ENCODE peak calls at places on chromosomes 13 and 19, in five cellular contexts. C, R, L, J and M are unnamed samples. For H3K36me3, the result is how much of the 10 kb centered on the place peaks cover.

GRCh38 chr13:71751074-71751473 is 115.9 kb downstream of the DACH1 start:
- DNase-seq in C (no peak), R (no peak), L (no peak), J (no peak), M (no peak)

GRCh38 chr13:106986033-106986484 is 418.1 kb upstream of the ARGLU1 start:
- DNase-seq in C (peak), R (no peak), L (no peak), J (no peak), M (no peak)

GRCh38 chr13:72556945-72557344 is 170.5 kb downstream of the MZT1 start:
- DNase-seq in C (no peak), R (peak), L (no peak), J (no peak), M (no peak)

GRCh38 chr19:4575978-4576933 is 16.8 kb upstream of the SEMA6B start:
- DNase-seq in C (peak), R (no peak), L (peak), J (no peak), M (peak)

GRCh38 chr19:18488838-18489626 is 32.8 kb downstream of the ELL start:
- DNase-seq in C (no peak), R (no peak), L (no peak), J (no peak), M (no peak)

GRCh38 chr19:4516199-4516938 is 1.9 kb downstream of the PLIN4 start:
- DNase-seq in C (no peak), R (no peak), L (no peak), J (no peak), M (no peak)

GRCh38 chr13:76775031-76775740 is 111.0 kb downstream of the KCTD12 start:
- DNase-seq in C (no peak), R (no peak), L (no peak), J (no peak), M (no peak)

GRCh38 chr13:112839347-112840105 is 129.5 kb upstream of the MCF2L start:
- DNase-seq in C (peak), R (no peak), L (no peak), J (no peak), M (no peak)

GRCh38 chr19:21519488-21519887 is 14.1 kb downstream of the ZNF429 start:
- DNase-seq in C (no peak), R (no peak), L (no peak), J (no peak), M (no peak)

GRCh38 chr19:30367001-30367400 is 5.2 kb upstream of the ZNF536 start:
- DNase-seq in C (no peak), R (no peak), L (no peak), J (no peak), M (no peak)

GRCh38 chr13:108561152-108561551 is 68.3 kb upstream of the MYO16 start:
- DNase-seq in C (no peak), R (no peak), L (no peak), J (no peak), M (peak)

GRCh38 chr13:60959427-60959826 is 456.2 kb downstream of the PCDH20 start:
- DNase-seq in C (no peak), R (no peak), L (no peak), J (no peak), M (no peak)

GRCh38 chr13:44088911-44089851 is 209.5 kb downstream of the LACC1 start:
- DNase-seq in C (no peak), R (peak), L (no peak), J (no peak), M (no peak)

GRCh38 chr13:27139565-27139964 is 32.0 kb downstream of the USP12 start:
- DNase-seq in C (no peak), R (peak), L (no peak), J (no peak), M (no peak)

GRCh38 chr13:37446503-37446902 is 152.1 kb downstream of the POSTN start:
- DNase-seq in C (peak), R (peak), L (no peak), J (no peak), M (peak)

GRCh38 chr19:51422053-51422448 is 4.6 kb upstream of the SIGLEC10 start:
- DNase-seq in C (peak), R (peak), L (peak), J (peak), M (peak)

GRCh38 chr13:113854238-113855011 is 9.5 kb downstream of the GAS6 start:
- DNase-seq in C (peak), R (no peak), L (peak), J (no peak), M (peak)

GRCh38 chr13:84651288-84651687 is 769.0 kb upstream of the SLITRK1 start:
- DNase-seq in C (peak), R (peak), L (no peak), J (no peak), M (no peak)
- H3K36me3 ChIP-seq in C (under half), R (under half), L (under half), J (under half), M (under half)

GRCh38 chr19:14450168-14450874 is 17.2 kb downstream of the PKN1 start:
- DNase-seq in C (no peak), R (no peak), L (peak), J (peak), M (peak)
- H3K36me3 ChIP-seq in C (half or more), R (under half), L (under half), J (under half), M (half or more)

GRCh38 chr19:28349604-28350003 is 863.3 kb downstream of the UQCRFS1 start:
- DNase-seq in C (no peak), R (no peak), L (no peak), J (no peak), M (no peak)
- H3K36me3 ChIP-seq in C (under half), R (under half), L (under half), J (under half), M (under half)

DNA sequence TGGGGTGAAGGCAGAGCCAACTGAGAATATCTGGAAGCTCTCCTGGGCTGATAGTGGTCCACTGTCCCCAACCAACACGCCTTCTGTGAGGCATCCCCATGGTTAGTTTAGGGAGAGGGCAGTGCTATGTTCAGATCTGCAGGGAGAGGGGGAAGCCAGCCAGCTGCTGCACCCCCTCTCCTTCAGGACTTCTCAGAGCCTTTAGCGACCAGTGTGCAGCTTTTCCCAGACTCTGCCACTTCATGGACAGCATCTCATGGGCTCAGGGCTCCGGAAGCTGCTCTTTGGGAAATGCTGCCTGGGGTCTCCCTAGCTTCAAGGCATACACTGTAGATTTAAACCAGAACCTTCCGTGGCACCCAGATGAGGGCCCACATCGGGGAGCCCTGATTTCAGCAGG is 33.5 kb downstream of the TMED1 start:
- DNase-seq in C (no peak), R (no peak), L (no peak), J (no peak), M (no peak)
- H3K36me3 ChIP-seq in C (half or more), R (under half), L (under half), J (under half), M (half or more)

GRCh38 chr19:2341987-2342386 is 13.5 kb downstream of the SPPL2B start:
- DNase-seq in C (no peak), R (no peak), L (no peak), J (no peak), M (no peak)
- H3K36me3 ChIP-seq in C (under half), R (under half), L (under half), J (under half), M (under half)

GRCh38 chr13:45506811-45507210 is 42.1 kb downstream of the COG3 start:
- DNase-seq in C (no peak), R (no peak), L (no peak), J (no peak), M (no peak)
- H3K36me3 ChIP-seq in C (under half), R (under half), L (under half), J (under half), M (half or more)

DNA sequence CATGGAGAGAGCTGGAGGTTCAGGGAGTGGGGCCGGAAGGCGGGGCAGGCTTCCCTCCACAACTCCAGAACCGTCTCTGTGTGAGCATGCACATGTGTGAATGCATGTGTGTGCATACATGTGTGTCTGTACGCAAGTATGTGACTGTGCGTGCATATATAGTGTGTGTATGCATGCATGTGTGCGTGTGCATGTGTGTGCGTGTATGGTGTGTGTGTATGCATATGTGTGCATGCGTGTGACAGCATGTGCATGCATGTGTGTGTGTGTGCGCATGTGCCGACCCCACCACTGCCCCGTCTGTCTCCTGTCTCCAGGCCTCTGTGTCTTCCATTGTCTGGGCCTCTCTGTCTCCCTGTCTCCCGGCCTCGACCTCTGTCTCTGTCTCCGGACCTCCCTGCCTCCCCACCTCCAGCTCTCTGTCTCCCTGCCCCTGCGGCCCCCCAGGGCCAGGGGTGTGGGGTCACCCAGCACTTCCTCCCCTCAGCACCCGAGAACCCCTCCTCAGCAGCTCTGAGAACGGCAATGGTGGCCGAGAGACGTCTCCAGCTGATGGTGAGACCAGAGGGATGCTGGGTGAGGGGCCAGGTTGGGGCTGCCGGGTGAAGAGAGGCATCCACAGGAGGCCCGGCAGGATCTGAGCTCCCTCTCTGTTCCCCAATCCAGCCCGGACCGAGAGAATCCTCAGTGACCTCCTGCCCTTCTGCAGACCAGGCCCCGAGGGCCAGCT is 22.5 kb downstream of the ARHGEF1 start:
- DNase-seq in C (no peak), R (no peak), L (no peak), J (no peak), M (no peak)
- H3K36me3 ChIP-seq in C (half or more), R (under half), L (under half), J (under half), M (half or more)

GRCh38 chr13:95098916-95099315 is 202.3 kb downstream of the ABCC4 start:
- DNase-seq in C (no peak), R (no peak), L (no peak), J (no peak), M (no peak)

GRCh38 chr13:95106562-95106961 is 194.7 kb downstream of the ABCC4 start:
- DNase-seq in C (no peak), R (no peak), L (no peak), J (no peak), M (no peak)

GRCh38 chr13:95099541-95099940 is 201.7 kb downstream of the ABCC4 start:
- DNase-seq in C (peak), R (peak), L (no peak), J (no peak), M (no peak)

GRCh38 chr13:95100525-95101121 is 200.6 kb downstream of the ABCC4 start:
- DNase-seq in C (peak), R (peak), L (no peak), J (no peak), M (no peak)
- H3K36me3 ChIP-seq in C (under half), R (under half), L (under half), J (under half), M (under half)

GRCh38 chr19:869245-870177 is 10.0 kb downstream of the CFD start:
- DNase-seq in C (peak), R (peak), L (peak), J (peak), M (peak)

GRCh38 chr19:868458-869244 is 9.2 kb downstream of the CFD start:
- DNase-seq in C (no peak), R (no peak), L (no peak), J (no peak), M (no peak)

GRCh38 chr19:866769-867300 is 7.4 kb downstream of the CFD start:
- DNase-seq in C (no peak), R (no peak), L (no peak), J (no peak), M (no peak)

GRCh38 chr19:867301-867793 is 7.9 kb downstream of the CFD start:
- DNase-seq in C (no peak), R (no peak), L (no peak), J (no peak), M (no peak)

DNA sequence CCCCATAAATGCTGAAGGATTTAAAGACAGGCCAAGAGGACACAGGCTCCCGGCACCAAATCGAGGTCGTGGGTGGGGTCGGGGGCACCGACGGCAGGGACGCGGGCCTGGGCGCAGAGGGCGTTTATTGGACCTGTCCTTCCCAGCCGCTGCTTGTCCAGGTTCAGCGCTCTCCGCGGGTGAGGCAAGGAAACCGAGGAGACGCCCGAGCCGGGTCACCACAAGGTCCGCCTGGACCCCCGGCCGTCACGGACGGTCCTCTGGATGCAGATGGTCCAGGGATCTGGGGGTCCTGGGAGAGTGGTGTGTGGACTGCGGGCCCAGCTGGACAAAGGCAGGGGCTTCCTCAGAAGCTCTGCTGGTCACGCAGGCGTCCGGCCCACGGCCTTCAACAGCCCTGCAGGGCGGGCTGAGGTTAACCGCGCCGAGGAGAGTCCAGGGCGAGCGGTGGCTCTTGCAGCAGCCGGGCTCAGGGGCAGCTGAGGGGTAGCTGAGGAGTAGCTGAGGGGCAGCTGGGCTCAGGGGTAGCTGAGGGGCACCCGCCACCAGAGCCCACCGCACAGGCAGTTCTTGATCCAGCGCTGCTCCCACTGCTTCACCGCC is 8.5 kb downstream of the CFD start:
- DNase-seq in C (no peak), R (no peak), L (no peak), J (no peak), M (no peak)
- H3K36me3 ChIP-seq in C (under half), R (under half), L (under half), J (under half), M (under half)

GRCh38 chr13:79361299-79361698 is 44.8 kb downstream of the RBM26 start:
- DNase-seq in C (no peak), R (peak), L (no peak), J (no peak), M (no peak)

GRCh38 chr13:79353698-79354097 is 52.4 kb downstream of the RBM26 start:
- DNase-seq in C (no peak), R (no peak), L (no peak), J (no peak), M (no peak)

GRCh38 chr13:79360064-79360463 is 46.0 kb downstream of the RBM26 start:
- DNase-seq in C (no peak), R (no peak), L (no peak), J (no peak), M (no peak)

GRCh38 chr13:79354285-79354684 is 51.8 kb downstream of the RBM26 start:
- DNase-seq in C (no peak), R (no peak), L (no peak), J (no peak), M (no peak)

GRCh38 chr13:79359064-79359463 is 47.0 kb downstream of the RBM26 start:
- DNase-seq in C (no peak), R (no peak), L (no peak), J (no peak), M (no peak)
- H3K36me3 ChIP-seq in C (under half), R (under half), L (under half), J (under half), M (half or more)